ENCODE peak calls at places on chromosomes 3 and 15, in ten cellular contexts. Y is tibial nerve; M is Right ventricle myocardium inferior; U is left ventricle myocardium inferior; X is C1 segment of cervical spinal cord; J is stimulated activated CD8-positive, alpha-beta memory T cell treated with anti-CD3 and anti-CD28 coated beads, Interleukin-7, amount 100 ng/mL, for 1 hour; S is NCI-H460; T is activated naive CD8-positive, alpha-beta T cell treated with anti-CD3 and anti-CD28 coated beads, Interleukin-2, amount 50 U/mL, for 24 hours; N is AML-193; G is uterus. L is an unnamed sample.
A peak's percentile ranks its signal among the peaks of the same experiment; 100 is the strongest.

GRCh38 chr3:146250449-146251382 is at the start of gene PLSCR4:
- DNase-seq in Y (peak; percentile 68), M (peak; percentile 89), U (peak; percentile 87), X (peak; percentile 34), J (no peak), S (peak; percentile 14), T (peak; percentile 20), N (no peak), G (peak; percentile 80), L (peak; percentile 86)

GRCh38 chr15:92383528-92384326 is 10.0 kb upstream of the ST8SIA2 start:
- DNase-seq in Y (no peak), M (no peak), U (no peak), X (no peak), J (no peak), S (no peak), T (peak; percentile 43), N (no peak), G (no peak), L (peak; percentile 29)

GRCh38 chr3:47513125-47513929 is at the start of gene ELP6:
- DNase-seq in Y (peak; percentile 92), M (peak; percentile 98), U (peak; percentile 97), X (peak; percentile 93), J (peak; percentile 92), S (peak; percentile 87), T (peak; percentile 97), N (peak; percentile 97), G (peak; percentile 96), L (peak; percentile 97)

GRCh38 chr3:60417590-60417989 is 833.7 kb downstream of the FHIT start:
- DNase-seq in Y (no peak), M (no peak), U (no peak), X (no peak), J (no peak), S (no peak), T (no peak), N (no peak), G (no peak), L (no peak)

GRCh38 chr3:54691230-54691900 is 236.5 kb downstream of the LRTM1 start:
- DNase-seq in Y (no peak), M (peak; percentile 63), U (no peak), X (no peak), J (no peak), S (no peak), T (no peak), N (no peak), G (no peak), L (no peak)

GRCh38 chr3:4550957-4551754 is 58.0 kb downstream of the ITPR1 start:
- DNase-seq in Y (no peak), M (peak; percentile 71), U (peak; percentile 50), X (no peak), J (no peak), S (no peak), T (no peak), N (no peak), G (peak; percentile 43), L (peak; percentile 24)

GRCh38 chr15:56918907-56919707 is 663 bp downstream of the TCF12 start:
- DNase-seq in Y (no peak), M (peak; percentile 76), U (peak; percentile 41), X (peak; percentile 39), J (no peak), S (peak; percentile 41), T (peak; percentile 61), N (peak; percentile 22), G (peak; percentile 51), L (peak; percentile 36)

GRCh38 chr15:31801152-31801551 is 229.2 kb upstream of the CHRNA7 start:
- DNase-seq in Y (no peak), M (no peak), U (peak; percentile 58), X (no peak), J (no peak), S (no peak), T (no peak), N (no peak), G (no peak), L (peak; percentile 65)

GRCh38 chr3:176262071-176262470 is 935.2 kb downstream of the TBL1XR1 start:
- DNase-seq in Y (no peak), M (no peak), U (no peak), X (no peak), J (no peak), S (no peak), T (no peak), N (no peak), G (no peak), L (no peak)

GRCh38 chr3:146491303-146491702 is 21.9 kb upstream of the PLSCR2 start:
- DNase-seq in Y (no peak), M (no peak), U (no peak), X (no peak), J (no peak), S (no peak), T (no peak), N (no peak), G (no peak), L (no peak)

GRCh38 chr3:103532986-103533385 is 1098.2 kb downstream of the ZPLD1 start:
- DNase-seq in Y (no peak), M (no peak), U (no peak), X (no peak), J (no peak), S (no peak), T (no peak), N (no peak), G (no peak), L (no peak)

GRCh38 chr3:188389711-188390346 is 235.9 kb downstream of the LPP start:
- DNase-seq in Y (peak; percentile 40), M (no peak), U (peak; percentile 22), X (no peak), J (no peak), S (no peak), T (peak; percentile 49), N (no peak), G (no peak), L (no peak)

GRCh38 chr15:71294636-71295241 is 179.5 kb downstream of the THSD4 start:
- DNase-seq in Y (no peak), M (no peak), U (no peak), X (no peak), J (no peak), S (peak; percentile 84), T (no peak), N (no peak), G (peak; percentile 59), L (no peak)

GRCh38 chr3:16897254-16897926 is 12.6 kb downstream of the PLCL2 start:
- DNase-seq in Y (no peak), M (no peak), U (no peak), X (no peak), J (no peak), S (no peak), T (peak; percentile 69), N (no peak), G (no peak), L (no peak)

GRCh38 chr3:109137766-109138165 is 1.2 kb downstream of the C3orf85 start:
- DNase-seq in Y (no peak), M (no peak), U (no peak), X (no peak), J (no peak), S (no peak), T (no peak), N (no peak), G (no peak), L (no peak)

GRCh38 chr3:193605876-193606275 is 12.9 kb downstream of the OPA1 start:
- DNase-seq in Y (peak; percentile 70), M (no peak), U (no peak), X (no peak), J (peak; percentile 19), S (peak; percentile 55), T (peak; percentile 54), N (peak; percentile 62), G (peak; percentile 34), L (no peak)

GRCh38 chr3:186750316-186750715 is 33.1 kb upstream of the EIF4A2 start:
- DNase-seq in Y (no peak), M (no peak), U (no peak), X (no peak), J (no peak), S (no peak), T (no peak), N (no peak), G (no peak), L (no peak)

GRCh38 chr3:72938471-72939265 is 50.8 kb downstream of the GXYLT2 start:
- DNase-seq in Y (peak; percentile 83), M (no peak), U (peak; percentile 20), X (no peak), J (no peak), S (peak; percentile 44), T (no peak), N (peak; percentile 91), G (peak; percentile 90), L (no peak)

GRCh38 chr3:108053025-108053424 is 37.8 kb downstream of the CD47 start:
- DNase-seq in Y (no peak), M (no peak), U (no peak), X (no peak), J (no peak), S (no peak), T (no peak), N (no peak), G (no peak), L (no peak)

GRCh38 chr15:44726568-44727461 is 9.5 kb upstream of the TRIM69 start:
- DNase-seq in Y (peak; percentile 37), M (no peak), U (no peak), X (no peak), J (peak; percentile 51), S (peak; percentile 89), T (peak; percentile 71), N (peak; percentile 76), G (peak; percentile 61), L (no peak)

GRCh38 chr3:119524931-119525662 is 26.8 kb downstream of the TIMMDC1 start:
- DNase-seq in Y (peak; percentile 15), M (no peak), U (no peak), X (no peak), J (no peak), S (no peak), T (no peak), N (peak; percentile 17), G (no peak), L (no peak)

GRCh38 chr3:134449277-134449676 is 36.5 kb downstream of the ANAPC13 start:
- DNase-seq in Y (peak; percentile 47), M (no peak), U (no peak), X (peak; percentile 54), J (no peak), S (no peak), T (no peak), N (peak; percentile 26), G (peak; percentile 39), L (no peak)

GRCh38 chr3:60955034-60955433 is 296.2 kb downstream of the FHIT start:
- DNase-seq in Y (no peak), M (no peak), U (no peak), X (no peak), J (no peak), S (no peak), T (no peak), N (no peak), G (no peak), L (no peak)

GRCh38 chr3:43062556-43063040 is 43.3 kb downstream of the POMGNT2 start:
- DNase-seq in Y (no peak), M (no peak), U (no peak), X (no peak), J (no peak), S (no peak), T (no peak), N (no peak), G (no peak), L (no peak)

GRCh38 chr3:181886676-181887075 is 175.0 kb downstream of the SOX2 start:
- DNase-seq in Y (no peak), M (no peak), U (no peak), X (no peak), J (no peak), S (no peak), T (no peak), N (no peak), G (no peak), L (no peak)

GRCh38 chr3:187031934-187032333 is 101.6 kb downstream of the ST6GAL1 start:
- DNase-seq in Y (no peak), M (no peak), U (no peak), X (no peak), J (no peak), S (no peak), T (no peak), N (no peak), G (no peak), L (no peak)

GRCh38 chr3:53846134-53846850 is at the start of the genes CHDH and IL17RB:
- DNase-seq in Y (no peak), M (no peak), U (peak; percentile 58), X (peak; percentile 59), J (no peak), S (peak; percentile 20), T (peak; percentile 14), N (no peak), G (peak; percentile 51), L (peak; percentile 65)

GRCh38 chr15:38589502-38589901 is 24.9 kb upstream of the RASGRP1 start:
- DNase-seq in Y (no peak), M (no peak), U (no peak), X (no peak), J (no peak), S (no peak), T (no peak), N (no peak), G (no peak), L (no peak)

L was measured in heart right ventricle.